ENCODE peak calls at places on chromosomes 3 and 15, in eight cellular contexts. I is choroid plexus epithelial cell, G is mammary epithelial cell, W is LNCaP clone FGC, M is cardiac fibroblast, U is AG04450, V is IMR-90, F is tibial nerve. S is an unnamed sample.

GRCh38 chr3:58183891-58184290 is 26.9 kb downstream of the DNASE1L3 start:
- DNase-seq in I (no peak), U (no peak), F (no peak), W (no peak), V (no peak), G (no peak), M (no peak), S (no peak)

GRCh38 chr3:57274845-57275244 is 17.6 kb downstream of the ASB14 start:
- DNase-seq in G (peak), V (peak), U (no peak), W (no peak), M (no peak), I (no peak), F (no peak), S (no peak)

GRCh38 chr3:62090066-62090465 is 283.3 kb downstream of the FEZF2 start:
- DNase-seq in G (no peak), V (no peak), I (no peak), M (no peak), W (no peak), F (no peak), U (no peak), S (no peak)

GRCh38 chr3:52441772-52442332 is 3.1 kb downstream of the SEMA3G start:
- DNase-seq in M (no peak), V (no peak), W (no peak), I (no peak), F (no peak), U (no peak), G (no peak), S (no peak)

GRCh38 chr3:81726735-81727134 is 34.7 kb downstream of the GBE1 start:
- DNase-seq in V (peak), M (peak), U (no peak), G (no peak), W (no peak), I (no peak), F (no peak), S (no peak)

GRCh38 chr15:70096215-70096974 is 1.3 kb downstream of the TLE3 start:
- DNase-seq in M (peak), V (peak), I (peak), F (peak), W (no peak), U (no peak), G (peak), S (peak)

GRCh38 chr3:179971280-179971679 is 65.5 kb downstream of the PEX5L start:
- DNase-seq in M (no peak), I (no peak), V (no peak), W (no peak), G (peak), U (no peak), F (no peak), S (no peak)

GRCh38 chr15:92832992-92833438 is 67.1 kb upstream of the CHD2 start:
- DNase-seq in W (no peak), F (no peak), I (peak), U (no peak), G (no peak), V (peak), M (no peak), S (no peak)

GRCh38 chr3:8554725-8555621 is 53.4 kb downstream of the LMCD1 start:
- DNase-seq in U (peak), W (no peak), I (peak), G (no peak), F (no peak), M (peak), V (peak), S (no peak)

GRCh38 chr3:24493951-24494615 is 567 bp downstream of the THRB start:
- DNase-seq in F (peak), V (no peak), W (peak), U (no peak), I (peak), M (peak), G (peak), S (peak)

GRCh38 chr3:172709776-172710708 is 825 bp downstream of the NCEH1 start:
- DNase-seq in U (no peak), G (peak), F (peak), M (peak), I (peak), V (peak), W (no peak), S (peak)

GRCh38 chr15:62142736-62143135 is 22.3 kb downstream of the C2CD4B start:
- DNase-seq in I (no peak), G (no peak), F (no peak), M (peak), U (no peak), W (no peak), V (no peak), S (no peak)

GRCh38 chr3:195896361-195897080 is 11.8 kb downstream of the TNK2 start:
- DNase-seq in I (peak), V (peak), G (no peak), M (peak), F (no peak), U (no peak), W (no peak), S (no peak)

GRCh38 chr15:96369825-96370621 is 39.5 kb downstream of the NR2F2 start:
- DNase-seq in G (no peak), W (no peak), U (no peak), M (no peak), F (no peak), V (no peak), I (no peak), S (no peak)

GRCh38 chr15:96087180-96087886 is 243.2 kb upstream of the NR2F2 start:
- DNase-seq in U (no peak), G (no peak), I (no peak), M (no peak), W (no peak), F (no peak), V (no peak), S (no peak)

GRCh38 chr3:52779011-52779410 is 1.6 kb downstream of the ITIH1 start:
- DNase-seq in I (no peak), V (no peak), F (no peak), G (no peak), U (no peak), W (no peak), M (no peak), S (no peak)

GRCh38 chr3:42547401-42547945 is 34.3 kb downstream of the SEC22C start:
- DNase-seq in F (peak), U (peak), W (no peak), V (peak), I (peak), M (peak), G (peak), S (peak)

GRCh38 chr3:38723569-38724391 is 74.3 kb upstream of the SCN5A start:
- DNase-seq in G (no peak), F (no peak), M (no peak), V (no peak), U (no peak), W (no peak), I (no peak), S (no peak)

GRCh38 chr3:67415504-67415903 is 238.9 kb downstream of the SUCLG2 start:
- DNase-seq in M (peak), V (peak), I (peak), F (no peak), G (no peak), U (peak), W (no peak), S (no peak)

GRCh38 chr15:43412096-43412495 is 41.2 kb downstream of the TUBGCP4 start:
- DNase-seq in W (no peak), V (no peak), U (no peak), G (no peak), F (no peak), M (no peak), I (no peak), S (no peak)

GRCh38 chr15:39585871-39586301 is 5.0 kb downstream of the THBS1 start:
- DNase-seq in I (no peak), V (no peak), M (no peak), U (no peak), F (no peak), W (no peak), G (no peak), S (no peak)

GRCh38 chr3:115388825-115389224 is 234.5 kb upstream of the GAP43 start:
- DNase-seq in W (no peak), I (no peak), V (peak), G (no peak), M (no peak), F (no peak), U (no peak), S (no peak)

GRCh38 chr3:111801697-111802655 is 57.1 kb upstream of the PHLDB2 start:
- DNase-seq in I (peak), F (peak), G (peak), M (peak), V (peak), W (no peak), U (peak), S (no peak)

GRCh38 chr3:8972614-8973013 is 9.3 kb upstream of the RAD18 start:
- DNase-seq in V (peak), G (peak), W (no peak), U (no peak), F (no peak), M (peak), I (peak), S (no peak)

DNA sequence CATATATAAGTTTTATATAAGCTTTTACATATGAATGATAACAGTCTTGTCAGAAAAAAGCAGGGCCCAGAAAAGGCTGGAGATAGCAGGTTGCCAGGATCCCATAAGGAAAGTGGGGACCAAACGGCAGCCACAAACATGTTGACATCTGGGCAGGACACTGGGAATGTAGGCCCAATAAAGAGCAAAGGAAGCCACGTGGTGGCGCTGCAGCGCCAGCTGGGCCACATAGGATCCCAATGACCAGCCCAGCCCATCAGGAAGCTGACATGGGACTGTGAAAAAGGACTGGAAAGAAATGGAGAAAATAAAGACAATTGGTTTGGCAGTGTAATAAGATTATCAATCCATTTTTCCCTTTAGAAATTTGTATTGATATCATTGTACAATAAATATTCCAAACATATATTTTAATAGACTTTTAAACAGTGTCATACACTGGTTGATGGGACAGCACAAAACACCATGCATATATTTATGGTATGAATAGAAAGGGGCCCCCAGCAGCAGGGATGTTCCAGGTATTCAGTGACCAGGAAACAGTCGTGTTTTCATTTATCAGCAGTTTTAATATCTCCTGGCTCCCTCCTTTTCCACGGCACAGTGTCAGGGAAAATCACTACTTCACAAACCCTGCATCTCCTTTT is 89.0 kb upstream of the STRIT1 start:
- DNase-seq in U (no peak), V (peak), W (peak), G (peak), M (peak), I (peak), F (peak), S (peak)
- TF ChIP-seq CTCF in U (peak), V (peak), W (peak), G (peak), M (peak), I (peak), F (peak), S (peak)

GRCh38 chr15:32716960-32717289 is 879 bp upstream of the GREM1 start:
- DNase-seq in U (no peak), G (no peak), V (no peak), M (no peak), F (no peak), W (no peak), I (peak), S (no peak)

GRCh38 chr15:32718822-32719716 is 1.3 kb downstream of the GREM1 start:
- DNase-seq in F (no peak), V (no peak), U (no peak), G (peak), M (peak), W (no peak), I (peak), S (peak)

GRCh38 chr15:32716216-32716959 is 1.4 kb upstream of the GREM1 start:
- DNase-seq in U (no peak), M (peak), V (no peak), I (no peak), W (no peak), G (no peak), F (no peak), S (no peak)

GRCh38 chr15:32718082-32718821 is 448 bp downstream of the GREM1 start:
- DNase-seq in M (peak), G (peak), F (no peak), I (peak), W (no peak), U (no peak), V (no peak), S (no peak)

GRCh38 chr15:32717290-32718081 is at the start of gene GREM1:
- DNase-seq in I (peak), V (peak), U (no peak), G (no peak), M (peak), W (no peak), F (no peak), S (no peak)
- H3K4me3 ChIP-seq in I (peak), V (peak), U (peak), G (peak), M (peak), W (no peak), F (peak), S (peak)

DNA sequence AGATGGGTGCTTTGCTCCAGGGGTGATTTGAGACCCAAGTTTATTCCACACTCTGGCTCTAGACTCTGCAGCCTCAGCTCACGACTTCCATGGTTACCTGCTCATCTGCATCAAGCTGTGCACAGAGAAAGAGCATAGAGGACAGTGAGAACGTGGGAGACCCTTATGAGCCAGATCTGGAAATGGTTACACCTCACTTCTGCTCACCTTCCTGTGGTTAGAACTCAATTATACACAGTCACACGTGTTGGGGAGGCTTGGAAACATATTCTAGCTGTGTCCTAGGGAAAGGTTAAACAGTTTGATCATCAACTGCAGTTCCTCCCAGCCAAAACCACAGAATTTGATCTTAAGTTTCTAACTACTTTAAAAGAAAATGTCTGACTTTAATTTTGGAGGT is 1.8 kb downstream of the FETUB start:
- DNase-seq in V (no peak), F (no peak), U (no peak), G (no peak), M (no peak), W (no peak), I (no peak), S (no peak)
- TF ChIP-seq CTCF in V (no peak), F (no peak), U (no peak), G (no peak), M (no peak), W (no peak), I (no peak), S (no peak)

GRCh38 chr3:119637679-119638525 is 22.5 kb downstream of the POPDC2 start:
- DNase-seq in G (peak), M (peak), U (peak), W (no peak), I (peak), V (peak), F (no peak), S (no peak)
- H3K4me3 ChIP-seq in G (no peak), M (no peak), U (no peak), W (no peak), I (no peak), V (no peak), F (no peak), S (no peak)

DNA sequence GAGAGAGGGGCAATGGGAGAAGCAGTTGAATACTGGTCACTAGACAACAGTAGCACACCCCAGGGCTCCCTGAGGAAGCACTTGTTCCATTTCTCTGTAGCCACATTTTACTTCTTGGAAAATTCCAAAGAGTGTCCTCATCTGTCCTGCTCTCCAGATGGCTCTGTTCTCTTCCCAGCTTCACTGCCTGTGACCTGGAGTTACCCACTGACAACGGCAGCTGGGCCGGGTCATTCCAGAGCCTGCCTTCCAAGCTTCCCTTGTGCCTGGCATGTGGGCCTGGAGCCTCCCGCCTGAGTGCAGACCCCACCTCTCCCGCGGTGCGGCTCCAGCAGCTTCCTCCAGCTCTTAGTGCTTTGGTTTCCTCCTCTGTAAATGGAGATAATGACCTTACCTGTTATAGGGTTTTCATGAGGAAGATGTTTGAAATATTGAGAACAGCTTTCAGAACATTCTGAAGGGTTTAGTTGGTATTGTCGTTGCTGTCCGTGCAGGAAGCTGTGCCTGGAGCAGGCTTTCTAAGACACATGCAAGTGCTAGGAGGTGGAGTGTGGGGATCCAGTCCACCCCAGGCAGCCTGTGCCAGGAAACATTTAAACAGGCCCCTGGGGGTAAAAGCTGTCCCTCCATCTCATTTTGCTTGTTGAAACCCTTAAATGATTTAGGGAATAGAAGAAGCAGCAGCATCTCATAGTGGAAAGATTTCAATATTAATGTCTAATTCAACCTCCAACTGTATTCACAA is 24.8 kb downstream of the EFCC1 start:
- DNase-seq in V (no peak), W (no peak), F (no peak), U (no peak), M (no peak), G (no peak), I (no peak), S (no peak)
- TF ChIP-seq CTCF in V (no peak), W (no peak), F (no peak), U (no peak), M (no peak), G (no peak), I (no peak), S (no peak)

GRCh38 chr3:13654330-13655073 is 105.6 kb downstream of the FBLN2 start:
- DNase-seq in V (no peak), W (no peak), M (no peak), G (no peak), I (no peak), F (no peak), U (no peak), S (no peak)
- H3K4me3 ChIP-seq in V (no peak), W (no peak), M (no peak), G (no peak), I (no peak), F (no peak), U (no peak), S (no peak)

DNA sequence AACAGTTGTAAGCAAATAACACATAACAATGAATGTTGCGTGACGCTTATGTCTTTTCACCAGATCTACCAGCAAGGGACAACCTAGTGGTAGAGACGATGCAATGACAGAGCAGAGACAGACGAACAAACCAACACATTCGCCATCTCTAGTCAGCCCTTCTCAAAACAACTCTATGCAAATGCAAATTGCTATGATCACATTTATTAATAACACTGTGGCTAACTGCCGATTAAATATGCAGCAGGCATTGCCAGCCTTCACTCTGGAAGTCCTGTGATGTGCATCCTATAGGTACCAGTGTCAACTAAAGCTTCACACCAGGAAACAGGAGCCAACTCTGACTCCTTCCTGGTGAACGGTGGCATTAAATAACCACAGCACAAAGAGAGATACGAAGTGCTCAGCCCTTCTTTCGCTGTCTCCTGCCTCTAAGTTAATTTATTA is 94.2 kb downstream of the FOXP1 start:
- DNase-seq in I (no peak), U (no peak), W (no peak), G (no peak), F (no peak), V (no peak), M (no peak), S (no peak)
- TF ChIP-seq CTCF in I (no peak), U (no peak), W (no peak), G (no peak), F (no peak), V (no peak), M (no peak), S (no peak)

DNA sequence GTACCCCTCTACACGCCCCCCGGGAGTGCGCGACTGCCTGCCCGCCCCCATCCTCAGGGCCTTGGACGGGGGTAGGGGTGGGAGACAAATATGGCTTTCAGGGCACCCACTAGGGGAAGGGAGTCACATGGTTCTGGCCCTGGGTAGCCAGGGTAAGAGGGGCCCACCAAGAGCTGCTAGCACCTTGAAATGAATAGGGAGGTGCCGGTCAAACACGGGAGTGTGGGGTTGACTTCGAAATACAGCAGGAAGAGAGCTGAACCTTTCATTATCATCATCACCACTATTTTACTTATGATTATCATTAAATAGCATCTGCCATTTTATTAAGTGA is 489.1 kb downstream of the MAGI1 start:
- DNase-seq in I (no peak), F (no peak), V (no peak), U (no peak), M (no peak), G (no peak), W (no peak), S (no peak)
- H3K4me3 ChIP-seq in I (peak), F (peak), V (peak), U (peak), M (no peak), G (no peak), W (no peak), S (peak)

S was measured in prostate gland.